ENCODE peak calls at places on chromosomes 11 and 22, in five cellular contexts. C is OCI-LY7, P is AG04449, E is PC-9, H is fibroblast of lung. W is an unnamed sample.

GRCh38 chr11:94131363-94132115 is 2.9 kb downstream of the PANX1 start:
- DNase-seq in E (no peak), C (no peak), H (peak), P (no peak), W (peak)

GRCh38 chr22:39185601-39186012 is 33.1 kb upstream of the CBX7 start:
- DNase-seq in E (no peak), H (peak), P (no peak), C (no peak), W (peak)

GRCh38 chr11:95451682-95452081 is 220.7 kb upstream of the SESN3 start:
- DNase-seq in C (no peak), E (no peak), H (peak), P (peak), W (peak)

GRCh38 chr11:37378989-37379388 is 781.0 kb upstream of the RAG2 start:
- DNase-seq in H (no peak), C (no peak), E (no peak), P (no peak), W (no peak)

GRCh38 chr22:29310863-29311339 is 4.5 kb downstream of the GAS2L1 start:
- DNase-seq in E (peak), C (no peak), H (peak), P (peak), W (peak)

GRCh38 chr11:72494109-72494429 is 59.7 kb upstream of the CLPB start:
- DNase-seq in P (no peak), E (no peak), H (no peak), C (no peak), W (no peak)

GRCh38 chr11:118623291-118623655 is 15.9 kb downstream of the PHLDB1 start:
- DNase-seq in E (no peak), C (no peak), P (no peak), H (no peak), W (peak)

GRCh38 chr11:121067453-121067852 is 33.6 kb upstream of the TECTA start:
- DNase-seq in E (no peak), P (no peak), H (peak), C (no peak), W (peak)

GRCh38 chr11:117819096-117820040 is 5.2 kb downstream of the FXYD2 start:
- DNase-seq in P (no peak), C (peak), H (peak), E (peak), W (peak)

GRCh38 chr11:75254326-75254725 is 13.8 kb downstream of the TPBGL start:
- DNase-seq in P (no peak), E (no peak), H (no peak), C (no peak), W (no peak)

GRCh38 chr11:118912742-118913410 is 12.8 kb downstream of the BCL9L start:
- DNase-seq in P (no peak), E (no peak), C (no peak), H (no peak), W (peak)

GRCh38 chr11:6248248-6248647 is 9.4 kb downstream of the CNGA4 start:
- DNase-seq in P (no peak), C (no peak), H (peak), E (no peak), W (peak)

DNA sequence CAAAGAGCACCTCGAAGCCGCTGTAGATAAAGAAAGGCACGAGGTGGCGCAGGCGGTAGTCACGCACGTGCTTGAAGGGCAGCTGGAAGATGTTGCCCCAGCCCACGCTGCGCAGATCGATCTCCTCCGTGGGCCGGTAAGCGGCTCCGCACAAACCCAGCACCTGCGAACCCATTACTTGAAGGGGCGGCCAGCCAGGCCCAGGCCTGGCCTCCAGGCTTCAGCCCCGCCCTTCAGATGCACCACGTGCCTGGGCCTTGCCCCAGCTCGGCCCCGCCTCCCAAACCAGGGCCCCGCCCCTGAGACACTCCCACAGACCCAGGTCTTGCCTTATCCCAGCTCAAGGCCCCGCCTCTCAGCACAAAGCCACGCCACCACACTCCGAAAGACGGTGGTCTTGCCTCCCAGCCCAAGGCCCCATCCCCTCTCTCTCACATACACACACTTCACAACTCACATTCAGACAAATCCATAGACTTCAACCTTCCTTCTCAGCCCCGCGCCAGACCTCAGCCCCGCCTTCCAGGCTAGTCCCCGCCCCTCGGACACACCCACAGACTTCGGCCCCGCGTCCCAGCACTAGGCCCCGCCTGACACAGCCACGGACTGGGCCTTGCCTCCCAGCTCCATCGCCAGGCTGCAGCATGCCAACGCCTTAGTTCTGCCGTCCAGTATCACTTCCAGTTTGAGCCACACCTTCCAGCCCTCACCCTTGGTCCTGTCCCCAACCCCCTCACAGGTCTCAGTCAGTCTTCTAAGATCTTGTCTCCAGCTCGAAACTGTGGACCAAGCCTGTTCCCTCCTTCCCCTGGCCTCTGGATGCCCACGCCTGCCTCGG is 7.1 kb downstream of the UNC93B1 start:
- DNase-seq in C (peak), H (peak), P (no peak), E (no peak), W (peak)
- H3K4me3 ChIP-seq in C (peak), H (no peak), P (no peak), E (no peak), W (no peak)

GRCh38 chr11:102666331-102666957 is 39.1 kb downstream of the MMP27 start:
- DNase-seq in E (peak), C (peak), P (no peak), H (peak), W (peak)

GRCh38 chr11:102664001-102664752 is 39.0 kb upstream of the MMP20 start:
- DNase-seq in H (no peak), P (no peak), C (peak), E (no peak), W (no peak)

DNA sequence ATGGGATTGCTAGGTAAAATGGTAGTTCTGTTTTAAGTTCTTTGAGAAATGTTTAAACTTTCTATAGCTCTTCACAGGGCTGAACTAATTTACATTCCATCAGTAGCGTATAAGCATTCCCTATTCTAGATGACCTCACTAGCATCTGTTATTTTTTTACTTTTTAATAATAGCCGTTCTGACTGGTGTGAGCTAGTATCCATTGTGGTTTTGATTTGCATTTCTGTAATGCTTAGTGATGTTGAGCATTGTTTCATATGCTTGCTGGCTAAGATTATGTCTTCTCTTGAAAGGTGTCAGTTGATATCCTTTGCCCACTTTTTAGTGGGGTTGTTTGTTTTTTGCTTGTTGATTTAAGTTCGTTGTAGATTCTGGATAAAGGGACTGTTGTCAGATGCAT is 35.9 kb downstream of the MMP27 start:
- DNase-seq in P (no peak), C (no peak), E (no peak), H (no peak), W (no peak)
- H3K4me3 ChIP-seq in P (no peak), C (no peak), E (no peak), H (no peak), W (no peak)

GRCh38 chr22:45503071-45503815 is 560 bp downstream of the FBLN1 start:
- DNase-seq in H (no peak), C (no peak), P (no peak), E (no peak), W (peak)

GRCh38 chr22:45506961-45507360 is 4.3 kb downstream of the FBLN1 start:
- DNase-seq in P (no peak), C (no peak), E (no peak), H (no peak), W (no peak)

GRCh38 chr22:45503816-45504702 is 1.4 kb downstream of the FBLN1 start:
- DNase-seq in C (no peak), P (no peak), E (no peak), H (peak), W (peak)

GRCh38 chr22:45505991-45506743 is 3.5 kb downstream of the FBLN1 start:
- DNase-seq in C (no peak), H (no peak), E (no peak), P (no peak), W (no peak)

DNA sequence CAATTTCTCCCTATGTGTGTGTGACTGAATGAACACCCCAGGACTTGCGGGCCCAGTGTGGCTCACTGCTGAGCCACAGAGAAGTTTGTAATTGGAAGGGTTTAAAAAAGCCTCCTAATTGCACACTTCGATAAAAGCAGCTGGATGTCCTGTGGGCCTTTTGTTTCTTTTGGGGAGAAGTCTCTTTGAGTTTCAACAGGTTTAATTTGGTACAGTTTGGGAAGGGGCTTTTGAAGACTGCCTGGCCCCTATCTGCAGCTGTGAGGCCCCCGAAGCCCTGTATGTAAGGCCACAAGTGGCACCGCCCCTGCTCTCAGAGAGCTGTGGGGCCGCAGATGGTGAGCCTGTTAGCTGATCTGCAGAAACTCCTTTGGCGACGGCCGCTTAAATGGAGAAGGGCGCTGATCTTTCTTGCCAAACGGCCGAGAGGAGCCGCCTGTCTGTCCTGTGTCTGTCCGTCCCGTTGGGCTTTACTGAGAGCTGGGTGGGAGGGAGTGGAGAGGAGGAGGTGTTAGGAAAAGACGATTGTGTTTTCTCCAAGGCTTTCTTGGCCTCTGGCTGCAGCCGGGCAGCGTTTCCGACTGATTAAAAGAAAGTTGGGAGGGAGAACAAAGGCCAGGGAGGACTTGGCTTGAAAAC is 2.1 kb downstream of the FBLN1 start:
- DNase-seq in E (no peak), H (peak), C (no peak), P (no peak), W (peak)
- H3K4me3 ChIP-seq in E (peak), H (peak), C (no peak), P (peak), W (no peak)

GRCh38 chr22:49617264-49617663 is 210.4 kb downstream of the BRD1 start:
- DNase-seq in E (no peak), H (no peak), C (no peak), P (no peak), W (no peak)

GRCh38 chr22:49618689-49618953 is 209.1 kb downstream of the BRD1 start:
- DNase-seq in C (no peak), H (no peak), E (no peak), P (no peak), W (no peak)

GRCh38 chr22:49617866-49618688 is 209.6 kb downstream of the BRD1 start:
- DNase-seq in P (no peak), C (no peak), E (no peak), H (no peak), W (no peak)

GRCh38 chr22:49614966-49615965 is 212.4 kb downstream of the BRD1 start:
- DNase-seq in C (no peak), P (no peak), E (no peak), H (no peak), W (no peak)

DNA sequence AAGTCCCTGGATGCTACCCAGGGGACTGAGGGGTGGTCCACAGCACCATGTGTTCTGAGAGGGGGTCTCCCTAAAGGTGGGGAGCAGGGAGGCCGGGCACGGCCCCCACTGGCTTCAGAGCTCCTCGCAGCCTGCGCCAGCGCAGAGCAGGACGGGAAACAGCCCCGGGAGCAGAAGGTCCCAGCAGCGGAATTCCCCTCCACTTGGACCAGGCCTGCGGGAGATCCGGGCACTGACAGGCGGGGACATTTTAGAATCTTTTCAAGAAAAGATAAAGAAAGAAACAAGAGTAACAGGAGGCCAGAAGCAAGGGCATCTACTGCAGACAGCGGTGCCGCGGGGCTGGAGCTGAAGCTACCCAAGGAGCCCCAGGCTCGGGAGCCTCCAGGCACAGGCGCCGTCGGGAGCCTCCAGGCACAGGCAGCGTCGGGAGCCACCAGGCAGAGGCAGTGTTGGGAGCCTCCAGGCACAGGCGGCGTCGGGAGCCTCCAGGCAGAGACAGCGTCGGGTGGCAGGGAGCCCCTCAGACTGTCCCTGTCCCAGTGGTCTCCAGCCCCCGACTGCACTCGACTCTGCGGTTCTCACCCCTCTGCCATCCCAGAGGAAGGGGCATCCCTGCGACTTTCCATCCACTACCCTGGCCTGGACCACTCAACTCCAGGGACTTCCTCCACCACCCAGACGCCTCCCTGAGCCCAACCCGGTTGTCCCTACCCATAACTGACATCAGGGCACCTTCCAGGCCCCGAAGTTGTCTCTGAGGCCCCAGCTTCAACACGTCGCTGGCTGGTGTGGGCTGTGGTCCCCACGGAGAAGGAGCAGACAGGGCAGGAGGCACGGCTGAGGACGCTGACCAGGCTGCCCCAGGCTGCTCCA is 211.1 kb downstream of the BRD1 start:
- DNase-seq in H (no peak), P (no peak), C (no peak), E (no peak), W (no peak)
- H3K4me3 ChIP-seq in H (no peak), P (no peak), C (no peak), E (no peak), W (no peak)